ENCODE peak calls at places on chromosome 12, in five cellular contexts. S is PC-3, Z is HCT116, W is neural progenitor cell, G is SK-N-SH. B is an unnamed sample.

GRCh38 chr12:63093711-63094110 is 57.3 kb downstream of the AVPR1A start:
- DNase-seq in S (peak), Z (no peak), W (no peak), G (no peak), B (no peak)

GRCh38 chr12:110960795-110961194 is 40.4 kb upstream of the MYL2 start:
- DNase-seq in S (no peak), Z (no peak), W (no peak), G (no peak), B (no peak)

GRCh38 chr12:102702447-102703114 is 214.5 kb downstream of the PAH start:
- DNase-seq in S (peak), Z (peak), W (peak), G (peak), B (peak)

GRCh38 chr12:42686514-42687172 is 97.1 kb upstream of the PRICKLE1 start:
- DNase-seq in S (peak), Z (no peak), W (no peak), G (no peak), B (no peak)

GRCh38 chr12:19515179-19515578 is 75.9 kb downstream of the AEBP2 start:
- DNase-seq in S (no peak), Z (peak), W (no peak), G (no peak), B (peak)

GRCh38 chr12:122366685-122367475 is 55.6 kb downstream of the CLIP1 start:
- DNase-seq in S (peak), Z (peak), W (no peak), G (no peak), B (peak)

GRCh38 chr12:107351716-107352115 is 258.4 kb upstream of the CRY1 start:
- DNase-seq in S (peak), Z (no peak), W (no peak), G (no peak), B (no peak)

GRCh38 chr12:42812086-42812485 is 222.5 kb upstream of the PRICKLE1 start:
- DNase-seq in S (no peak), Z (no peak), W (no peak), G (no peak), B (no peak)

GRCh38 chr12:130196827-130197226 is 34.6 kb downstream of the FZD10 start:
- DNase-seq in S (no peak), Z (no peak), W (no peak), G (no peak), B (no peak)

GRCh38 chr12:106113446-106114083 is 25.2 kb downstream of the NUAK1 start:
- DNase-seq in S (no peak), Z (no peak), W (no peak), G (no peak), B (no peak)

GRCh38 chr12:91663331-91663998 is 480.8 kb upstream of the DCN start:
- DNase-seq in S (peak), Z (no peak), W (no peak), G (no peak), B (no peak)

GRCh38 chr12:14885718-14886201 is at the start of gene MGP:
- DNase-seq in S (peak), Z (no peak), W (no peak), G (no peak), B (no peak)

GRCh38 chr12:121784460-121784859 is 9.0 kb downstream of the RHOF start:
- DNase-seq in S (peak), Z (no peak), W (no peak), G (no peak), B (no peak)

GRCh38 chr12:54984602-54985376 is at the start of gene TESPA1:
- DNase-seq in S (no peak), Z (no peak), W (no peak), G (no peak), B (no peak)

GRCh38 chr12:72273851-72274284 is 1.7 kb downstream of the TRHDE start:
- DNase-seq in S (peak), Z (no peak), W (no peak), G (no peak), B (peak)

GRCh38 chr12:122870867-122871664 is 24.9 kb downstream of the VPS37B start:
- DNase-seq in S (no peak), Z (no peak), W (peak), G (peak), B (no peak)

GRCh38 chr12:43113153-43113552 is 438.9 kb downstream of the ADAMTS20 start:
- DNase-seq in S (no peak), Z (no peak), W (no peak), G (peak), B (peak)

GRCh38 chr12:92468358-92469020 is 234.3 kb upstream of the PLEKHG7 start:
- DNase-seq in S (no peak), Z (no peak), W (no peak), G (no peak), B (no peak)

GRCh38 chr12:119940881-119941280 is 48.2 kb upstream of the BICDL1 start:
- DNase-seq in S (peak), Z (peak), W (no peak), G (no peak), B (peak)

GRCh38 chr12:4277856-4278581 is 4.5 kb downstream of the CCND2 start:
- DNase-seq in S (no peak), Z (no peak), W (no peak), G (no peak), B (no peak)

GRCh38 chr12:106900554-106900953 is 55.2 kb upstream of the TMEM263 start:
- DNase-seq in S (peak), Z (no peak), W (no peak), G (no peak), B (peak)

GRCh38 chr12:87253157-87253556 is 776.0 kb downstream of the C12orf50 start:
- DNase-seq in S (peak), Z (no peak), W (no peak), G (no peak), B (no peak)

GRCh38 chr12:74537126-74537706 is 419 bp upstream of the ATXN7L3B start:
- DNase-seq in S (peak), Z (peak), W (peak), G (peak), B (peak)

GRCh38 chr12:5442251-5443006 is 10.5 kb downstream of the NTF3 start:
- DNase-seq in S (peak), Z (peak), W (peak), G (peak), B (peak)

GRCh38 chr12:111270128-111270651 is 98.7 kb downstream of the PHETA1 start:
- DNase-seq in S (no peak), Z (no peak), W (no peak), G (no peak), B (no peak)

GRCh38 chr12:93780115-93780641 is 103.0 kb downstream of the CRADD start:
- DNase-seq in S (no peak), Z (no peak), W (no peak), G (no peak), B (no peak)

GRCh38 chr12:79409562-79409961 is 281.2 kb downstream of the PAWR start:
- DNase-seq in S (peak), Z (no peak), W (no peak), G (no peak), B (no peak)

GRCh38 chr12:109573914-109574244 is 285 bp downstream of the MVK start:
- DNase-seq in S (no peak), Z (no peak), W (no peak), G (no peak), B (no peak)

GRCh38 chr12:113422030-113422900 is at the start of gene SDSL:
- DNase-seq in S (peak), Z (peak), W (peak), G (peak), B (peak)

GRCh38 chr12:124655317-124656213 is 88.2 kb upstream of the NCOR2 start:
- DNase-seq in S (no peak), Z (no peak), W (peak), G (peak), B (peak)

GRCh38 chr12:79652521-79652920 is 38.2 kb downstream of the PAWR start:
- DNase-seq in S (no peak), Z (no peak), W (no peak), G (no peak), B (no peak)

GRCh38 chr12:93347054-93347786 is 30.5 kb upstream of the NUDT4 start:
- DNase-seq in S (no peak), Z (no peak), W (no peak), G (peak), B (no peak)

GRCh38 chr12:100539209-100539608 is 34.3 kb upstream of the GAS2L3 start:
- DNase-seq in S (peak), Z (no peak), W (peak), G (no peak), B (peak)

GRCh38 chr12:53056296-53056695 is 6.4 kb downstream of the TNS2 start:
- DNase-seq in S (no peak), Z (no peak), W (no peak), G (no peak), B (no peak)

GRCh38 chr12:120115692-120116442 is 686 bp downstream of the RAB35 start:
- DNase-seq in S (peak), Z (peak), W (no peak), G (no peak), B (peak)

GRCh38 chr12:5177731-5178130 is 134.1 kb downstream of the KCNA5 start:
- DNase-seq in S (peak), Z (peak), W (no peak), G (no peak), B (no peak)

GRCh38 chr12:46358791-46359666 is 13.5 kb downstream of the SLC38A2 start:
- DNase-seq in S (no peak), Z (no peak), W (no peak), G (no peak), B (peak)

GRCh38 chr12:76890407-76891143 is 11.8 kb upstream of the CSRP2 start:
- DNase-seq in S (peak), Z (peak), W (no peak), G (no peak), B (no peak)
- TF ChIP-seq EZH2phosphoT487 in S (no peak), Z (no peak), W (no peak), G (no peak), B (no peak)

DNA sequence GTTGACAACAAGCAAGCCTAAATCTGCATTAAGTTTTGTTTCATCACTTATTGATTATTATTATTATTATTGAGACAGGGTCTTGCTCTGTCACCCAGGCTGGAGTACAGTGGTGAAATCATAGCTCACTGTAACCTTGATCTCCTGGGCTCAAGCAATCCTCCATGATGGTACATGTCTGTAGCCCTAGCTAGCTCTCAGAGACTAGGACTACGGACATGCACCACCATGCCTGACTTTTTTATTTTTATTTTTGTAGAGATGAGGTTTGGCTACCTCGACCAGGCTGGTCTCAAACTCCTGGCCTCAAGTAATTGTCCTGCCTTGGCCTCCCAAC is 35.7 kb upstream of the STK38L start:
- DNase-seq in S (no peak), Z (no peak), W (no peak), G (no peak), B (no peak)
- H3K27ac ChIP-seq in S (no peak), Z (no peak), W (no peak), G (no peak), B (no peak)

DNA sequence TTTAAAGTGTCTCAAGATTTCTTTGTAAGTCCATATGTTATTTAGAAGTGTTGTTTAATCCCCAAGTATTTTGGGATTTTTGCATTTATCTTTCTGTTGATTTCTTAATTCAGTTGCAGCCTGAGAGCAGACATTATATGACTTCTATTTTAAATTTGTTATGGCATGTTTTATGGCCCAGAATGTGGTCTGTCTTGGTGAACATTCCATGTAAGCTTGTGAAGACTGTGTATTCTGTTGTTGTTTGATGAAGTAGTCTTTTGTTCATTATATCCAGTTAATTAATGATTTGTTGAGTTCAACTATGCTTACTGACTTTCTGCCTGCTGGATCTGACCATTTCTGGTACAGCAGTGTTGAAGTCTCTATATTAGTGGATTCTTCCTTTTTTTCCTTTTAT is 34.0 kb downstream of the LEMD3 start:
- DNase-seq in S (no peak), Z (no peak), W (no peak), G (no peak), B (no peak)
- TF ChIP-seq EZH2phosphoT487 in S (no peak), Z (no peak), W (no peak), G (no peak), B (no peak)

GRCh38 chr12:47651368-47652254 is 54.2 kb downstream of the RPAP3 start:
- DNase-seq in S (peak), Z (peak), W (peak), G (peak), B (peak)
- H3K27ac ChIP-seq in S (no peak), Z (no peak), W (no peak), G (no peak), B (no peak)

GRCh38 chr12:117352260-117352659 is 9.2 kb downstream of the NOS1 start:
- DNase-seq in S (no peak), Z (no peak), W (no peak), G (no peak), B (no peak)
- TF ChIP-seq EZH2phosphoT487 in S (no peak), Z (no peak), W (no peak), G (no peak), B (no peak)

DNA sequence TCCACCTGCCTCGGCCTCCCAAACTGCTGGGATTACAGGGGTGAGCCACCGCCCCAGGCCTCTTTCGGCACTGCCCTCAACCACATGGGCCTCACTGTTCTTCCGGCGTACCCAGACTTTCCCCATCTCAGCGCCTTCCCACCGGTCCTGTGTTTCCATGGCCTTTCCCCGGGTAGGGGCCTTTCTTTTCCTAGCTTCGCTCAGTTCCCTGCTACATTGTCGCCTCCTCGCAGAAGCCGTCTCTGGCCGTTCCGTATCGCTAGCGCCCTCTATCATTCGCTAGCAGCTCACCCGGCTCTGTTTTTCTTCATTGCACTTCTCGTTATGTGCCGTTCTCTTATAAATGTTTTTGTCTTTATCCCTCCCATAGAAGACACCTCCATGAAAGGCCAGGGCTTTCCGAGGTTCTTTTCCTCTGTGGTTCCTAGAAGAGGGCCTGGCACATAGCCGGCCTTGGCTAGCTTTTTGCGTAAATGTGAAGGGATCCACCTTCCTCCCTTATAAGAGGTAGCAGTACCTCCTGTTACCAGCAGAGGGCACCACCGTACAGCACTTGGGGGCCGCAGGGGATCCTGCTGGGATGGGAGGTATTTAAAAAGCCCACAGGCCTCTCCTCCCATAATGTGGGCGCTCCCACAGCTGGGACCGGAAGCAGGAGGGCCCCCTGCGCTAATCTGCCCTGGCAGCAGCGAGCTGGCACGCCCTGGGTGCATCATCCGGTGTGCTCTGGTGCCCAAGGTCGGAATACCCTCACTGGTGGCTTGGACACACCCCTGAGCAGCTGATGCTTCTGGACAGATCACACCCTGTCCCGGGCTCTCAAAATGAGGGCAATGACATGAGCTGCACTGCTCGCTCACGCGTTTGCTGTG is 18.8 kb downstream of the TAMALIN start:
- DNase-seq in S (peak), Z (peak), W (peak), G (peak), B (peak)
- H3K27ac ChIP-seq in S (no peak), Z (peak), W (no peak), G (peak), B (no peak)

DNA sequence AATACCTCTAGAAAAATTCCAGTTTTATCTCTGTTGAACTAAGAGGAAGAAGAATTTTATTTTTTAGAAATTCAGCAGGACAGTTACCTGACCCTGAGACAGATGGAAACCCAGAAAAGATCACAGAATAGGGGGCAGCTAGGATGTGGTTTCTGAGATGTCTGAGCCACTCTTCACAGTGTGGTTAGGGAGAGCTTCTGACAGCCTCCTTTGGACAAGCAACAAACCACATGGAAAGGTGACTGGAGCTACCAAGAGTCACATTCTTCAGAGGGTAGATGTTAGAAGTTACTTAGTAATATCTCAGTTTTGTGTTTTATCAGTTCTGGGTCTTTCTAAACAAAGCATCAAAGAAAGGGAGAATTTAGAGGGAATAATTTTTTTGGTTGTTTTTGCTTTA is 117.3 kb upstream of the NAP1L1 start:
- DNase-seq in S (no peak), Z (no peak), W (no peak), G (no peak), B (no peak)
- TF ChIP-seq EZH2phosphoT487 in S (no peak), Z (no peak), W (no peak), G (no peak), B (no peak)

GRCh38 chr12:66268562-66268961 is 33.7 kb upstream of the HELB start:
- DNase-seq in S (no peak), Z (no peak), W (no peak), G (no peak), B (no peak)
- H3K27ac ChIP-seq in S (no peak), Z (no peak), W (no peak), G (no peak), B (no peak)